ENCODE peak calls at places on chromosomes 16 and 17, in eight cellular contexts. P, C, M, A, O, E, N and Y are unnamed samples.

GRCh38 chr16:4689864-4690704 is 3.3 kb upstream of the NUDT16L1 start:
- DNase-seq in P (no peak), A (no peak), E (no peak), O (no peak), M (no peak), N (no peak), C (no peak), Y (no peak)

GRCh38 chr16:82061861-82062525 is 26.9 kb downstream of the HSD17B2 start:
- DNase-seq in M (no peak), N (no peak), O (peak; percentile 47), C (no peak), A (peak; percentile 75), E (no peak), P (no peak), Y (peak; percentile 37)

GRCh38 chr16:23509763-23510153 is 536 bp downstream of the GGA2 start:
- DNase-seq in E (peak; percentile 45), C (peak; percentile 26), P (peak; percentile 19), O (peak; percentile 43), N (no peak), M (peak; percentile 20), A (peak; percentile 49), Y (peak; percentile 27)

GRCh38 chr17:39963826-39964225 is 1.0 kb downstream of the GSDMA start:
- DNase-seq in P (no peak), C (no peak), A (no peak), E (no peak), O (no peak), N (no peak), M (no peak), Y (no peak)

GRCh38 chr16:17434006-17434405 is 36.8 kb downstream of the XYLT1 start:
- DNase-seq in C (peak; percentile 24), P (peak; percentile 68), A (no peak), N (no peak), O (no peak), M (no peak), E (no peak), Y (peak; percentile 10)

GRCh38 chr17:67431210-67432015 is 54.3 kb downstream of the PITPNC1 start:
- DNase-seq in P (peak; percentile 84), C (no peak), M (no peak), O (peak; percentile 90), A (peak; percentile 71), N (peak; percentile 27), E (no peak), Y (peak; percentile 92)

GRCh38 chr17:43016216-43016615 is 6.0 kb downstream of the VAT1 start:
- DNase-seq in O (no peak), A (no peak), M (no peak), C (no peak), N (no peak), E (no peak), P (no peak), Y (no peak)

GRCh38 chr16:85460252-85460982 is 152.7 kb upstream of the GSE1 start:
- DNase-seq in O (peak; percentile 15), C (peak; percentile 52), N (no peak), P (peak; percentile 66), E (no peak), M (no peak), A (no peak), Y (peak; percentile 35)

GRCh38 chr17:47797797-47798196 is 23.8 kb downstream of the OSBPL7 start:
- DNase-seq in A (peak; percentile 30), P (no peak), N (no peak), O (peak; percentile 12), C (no peak), E (no peak), M (no peak), Y (peak; percentile 33)

GRCh38 chr16:24858219-24859041 is 12.7 kb downstream of the SLC5A11 start:
- DNase-seq in E (peak; percentile 10), P (peak; percentile 66), A (peak; percentile 78), N (no peak), C (peak; percentile 31), O (peak; percentile 54), M (peak; percentile 25), Y (peak; percentile 71)

GRCh38 chr17:37160940-37161339 is 212.2 kb downstream of the AATF start:
- DNase-seq in O (peak; percentile 74), N (no peak), M (no peak), E (no peak), A (peak; percentile 42), P (peak; percentile 57), C (no peak), Y (peak; percentile 79)

GRCh38 chr17:75516619-75517276 is 420 bp downstream of the TSEN54 start:
- DNase-seq in P (peak; percentile 49), M (peak; percentile 17), C (peak; percentile 46), A (peak; percentile 42), E (no peak), N (no peak), O (no peak), Y (no peak)

GRCh38 chr16:67944690-67945391 is 921 bp upstream of the LCAT start:
- DNase-seq in N (no peak), P (no peak), C (no peak), M (no peak), A (no peak), E (no peak), O (no peak), Y (no peak)

GRCh38 chr17:7132511-7133094 is 18.0 kb upstream of the ASGR2 start:
- DNase-seq in C (no peak), M (peak; percentile 47), E (no peak), P (peak; percentile 22), A (peak; percentile 88), O (no peak), N (no peak), Y (peak; percentile 58)

GRCh38 chr17:62165378-62165722 is 100.3 kb upstream of the MED13 start:
- DNase-seq in C (no peak), N (no peak), M (no peak), E (no peak), A (no peak), O (no peak), P (no peak), Y (no peak)

GRCh38 chr17:14840616-14841231 is 424.4 kb downstream of the PMP22 start:
- DNase-seq in A (no peak), O (peak; percentile 87), N (peak; percentile 60), M (no peak), E (no peak), P (peak; percentile 32), C (no peak), Y (peak; percentile 47)

GRCh38 chr16:30979170-30980067 is 5.6 kb upstream of the HSD3B7 start:
- DNase-seq in P (no peak), O (no peak), A (no peak), C (no peak), N (no peak), M (no peak), E (no peak), Y (no peak)

GRCh38 chr16:25608002-25608401 is 83.8 kb upstream of the HS3ST4 start:
- DNase-seq in O (no peak), C (no peak), P (no peak), A (no peak), N (no peak), M (no peak), E (no peak), Y (no peak)

GRCh38 chr16:66717776-66718175 is 21.2 kb upstream of the CMTM4 start:
- DNase-seq in P (no peak), A (no peak), O (no peak), E (no peak), M (no peak), C (no peak), N (no peak), Y (no peak)

GRCh38 chr17:9002610-9003354 is 18.5 kb upstream of the NTN1 start:
- DNase-seq in A (peak; percentile 32), M (no peak), N (no peak), C (peak; percentile 24), E (peak; percentile 9), P (no peak), O (no peak), Y (no peak)

GRCh38 chr16:3868556-3868955 is 12.0 kb downstream of the CREBBP start:
- DNase-seq in O (no peak), N (no peak), C (no peak), M (no peak), P (no peak), A (no peak), E (no peak), Y (no peak)

GRCh38 chr17:78131172-78132085 is 858 bp downstream of the TMC8 start:
- DNase-seq in C (no peak), M (no peak), A (no peak), N (no peak), O (no peak), P (no peak), E (peak; percentile 52), Y (no peak)

GRCh38 chr17:68346448-68346847 is 55.2 kb downstream of the ARSG start:
- DNase-seq in O (no peak), P (no peak), E (peak; percentile 12), C (no peak), M (peak; percentile 35), N (no peak), A (no peak), Y (no peak)

GRCh38 chr16:67166035-67166882 is 1.7 kb downstream of the HSF4 start:
- DNase-seq in E (no peak), O (no peak), C (no peak), P (no peak), N (no peak), A (no peak), M (no peak), Y (no peak)

GRCh38 chr17:78991017-78991783 is 11.5 kb upstream of the LGALS3BP start:
- DNase-seq in N (no peak), C (peak; percentile 7), A (no peak), M (no peak), E (no peak), P (no peak), O (no peak), Y (no peak)